ENCODE peak calls at places on chromosomes 11 and 22, in five cellular contexts. One of them, this sample, is unnamed.

GRCh38 chr22:31867386-31868153 is 76.8 kb upstream of the YWHAH start:
- DNase-seq in ovary: no peak
- DNase-seq in astrocyte of the spinal cord: no peak
- DNase-seq in CD4-positive, alpha-beta T cell: no peak
- DNase-seq in stomach: no peak
- DNase-seq in this sample: no peak

GRCh38 chr11:126104420-126104819 is 41.8 kb upstream of the CDON start:
- DNase-seq in stomach: no peak
- DNase-seq in ovary: no peak
- DNase-seq in astrocyte of the spinal cord: no peak
- DNase-seq in CD4-positive, alpha-beta T cell: no peak
- DNase-seq in this sample: no peak

GRCh38 chr11:130166457-130166784 is 6.8 kb downstream of the ST14 start:
- DNase-seq in astrocyte of the spinal cord: peak; percentile 94
- DNase-seq in stomach: peak; percentile 49
- DNase-seq in CD4-positive, alpha-beta T cell: no peak
- DNase-seq in ovary: no peak
- DNase-seq in this sample: no peak

GRCh38 chr11:69642913-69643632 is 2.1 kb downstream of the CCND1 start:
- DNase-seq in astrocyte of the spinal cord: peak; percentile 84
- DNase-seq in CD4-positive, alpha-beta T cell: peak; percentile 84
- DNase-seq in stomach: peak; percentile 85
- DNase-seq in ovary: peak; percentile 71
- DNase-seq in this sample: peak; percentile 94

GRCh38 chr22:40648386-40648785 is 11.9 kb upstream of the MRTFA start:
- DNase-seq in astrocyte of the spinal cord: no peak
- DNase-seq in CD4-positive, alpha-beta T cell: no peak
- DNase-seq in ovary: no peak
- DNase-seq in stomach: no peak
- DNase-seq in this sample: no peak

GRCh38 chr11:119318240-119319135 is 1.6 kb upstream of the MCAM start:
- DNase-seq in ovary: no peak
- DNase-seq in CD4-positive, alpha-beta T cell: no peak
- DNase-seq in astrocyte of the spinal cord: peak; percentile 61
- DNase-seq in stomach: no peak
- DNase-seq in this sample: peak; percentile 91

GRCh38 chr11:104191124-104191523 is 27.2 kb upstream of the PDGFD start:
- DNase-seq in stomach: no peak
- DNase-seq in CD4-positive, alpha-beta T cell: no peak
- DNase-seq in astrocyte of the spinal cord: peak; percentile 5
- DNase-seq in ovary: no peak
- DNase-seq in this sample: no peak

GRCh38 chr22:30295576-30295975 is 6.3 kb upstream of the CASTOR1 start:
- DNase-seq in CD4-positive, alpha-beta T cell: no peak
- DNase-seq in stomach: no peak
- DNase-seq in astrocyte of the spinal cord: no peak
- DNase-seq in ovary: no peak
- DNase-seq in this sample: no peak

GRCh38 chr22:35559354-35560005 is 18.8 kb downstream of the RASD2 start:
- DNase-seq in ovary: no peak
- DNase-seq in astrocyte of the spinal cord: no peak
- DNase-seq in CD4-positive, alpha-beta T cell: no peak
- DNase-seq in stomach: no peak
- DNase-seq in this sample: no peak

GRCh38 chr11:85590848-85591483 is 36.2 kb downstream of the DLG2 start:
- DNase-seq in stomach: no peak
- DNase-seq in ovary: no peak
- DNase-seq in CD4-positive, alpha-beta T cell: no peak
- DNase-seq in astrocyte of the spinal cord: peak; percentile 31
- DNase-seq in this sample: no peak

GRCh38 chr11:122524532-122524882 is 131.0 kb upstream of the UBASH3B start:
- DNase-seq in ovary: no peak
- DNase-seq in astrocyte of the spinal cord: peak; percentile 51
- DNase-seq in CD4-positive, alpha-beta T cell: no peak
- DNase-seq in stomach: no peak
- DNase-seq in this sample: no peak

GRCh38 chr22:48758905-48759875 is 1068.5 kb downstream of the BRD1 start:
- DNase-seq in CD4-positive, alpha-beta T cell: peak; percentile 25
- DNase-seq in ovary: peak; percentile 11
- DNase-seq in stomach: peak; percentile 9
- DNase-seq in astrocyte of the spinal cord: no peak
- DNase-seq in this sample: no peak

GRCh38 chr11:110431212-110432073 is 1.7 kb downstream of the FDX1 start:
- DNase-seq in astrocyte of the spinal cord: peak; percentile 38
- DNase-seq in stomach: no peak
- DNase-seq in CD4-positive, alpha-beta T cell: no peak
- DNase-seq in ovary: no peak
- DNase-seq in this sample: peak; percentile 39

GRCh38 chr11:34329876-34330275 is 27.9 kb downstream of the ABTB2 start:
- DNase-seq in stomach: no peak
- DNase-seq in astrocyte of the spinal cord: no peak
- DNase-seq in CD4-positive, alpha-beta T cell: no peak
- DNase-seq in ovary: no peak
- DNase-seq in this sample: no peak

GRCh38 chr11:119843760-119844330 is 114.8 kb upstream of the NECTIN1 start:
- DNase-seq in stomach: no peak
- DNase-seq in CD4-positive, alpha-beta T cell: no peak
- DNase-seq in ovary: no peak
- DNase-seq in astrocyte of the spinal cord: no peak
- DNase-seq in this sample: no peak

GRCh38 chr11:71064702-71065515 is 187.5 kb downstream of the SHANK2 start:
- DNase-seq in ovary: no peak
- DNase-seq in CD4-positive, alpha-beta T cell: no peak
- DNase-seq in stomach: no peak
- DNase-seq in astrocyte of the spinal cord: no peak
- DNase-seq in this sample: no peak

GRCh38 chr11:113778111-113778910 is 1.3 kb upstream of the CLDN25 start:
- DNase-seq in ovary: no peak
- DNase-seq in stomach: peak; percentile 51
- DNase-seq in astrocyte of the spinal cord: peak; percentile 30
- DNase-seq in CD4-positive, alpha-beta T cell: no peak
- DNase-seq in this sample: no peak

GRCh38 chr11:1281326-1281973 is 28.0 kb downstream of the TOLLIP start:
- DNase-seq in CD4-positive, alpha-beta T cell: no peak
- DNase-seq in stomach: no peak
- DNase-seq in astrocyte of the spinal cord: no peak
- DNase-seq in ovary: no peak
- DNase-seq in this sample: no peak

GRCh38 chr11:2864890-2865289 is 20.7 kb downstream of the CDKN1C start:
- DNase-seq in astrocyte of the spinal cord: no peak
- DNase-seq in stomach: no peak
- DNase-seq in CD4-positive, alpha-beta T cell: no peak
- DNase-seq in ovary: no peak
- DNase-seq in this sample: no peak

GRCh38 chr11:109728056-109728455 is 306.1 kb downstream of the C11orf87 start:
- DNase-seq in stomach: no peak
- DNase-seq in CD4-positive, alpha-beta T cell: no peak
- DNase-seq in astrocyte of the spinal cord: no peak
- DNase-seq in ovary: no peak
- DNase-seq in this sample: no peak

GRCh38 chr11:2357246-2357645 is 19.9 kb upstream of the CD81 start:
- DNase-seq in CD4-positive, alpha-beta T cell: no peak
- DNase-seq in astrocyte of the spinal cord: no peak
- DNase-seq in stomach: no peak
- DNase-seq in ovary: no peak
- DNase-seq in this sample: no peak

GRCh38 chr11:69931994-69932910 is 113.0 kb upstream of the FGF3 start:
- DNase-seq in CD4-positive, alpha-beta T cell: no peak
- DNase-seq in stomach: no peak
- DNase-seq in astrocyte of the spinal cord: no peak
- DNase-seq in ovary: no peak
- DNase-seq in this sample: no peak

GRCh38 chr22:23533328-23533762 is 46.7 kb downstream of the IGLL1 start:
- DNase-seq in ovary: peak; percentile 60
- DNase-seq in astrocyte of the spinal cord: no peak
- DNase-seq in CD4-positive, alpha-beta T cell: peak; percentile 41
- DNase-seq in stomach: no peak
- DNase-seq in this sample: no peak
- TF ChIP-seq CTCF in ovary: peak; percentile 30
- TF ChIP-seq CTCF in astrocyte of the spinal cord: peak; percentile 61
- TF ChIP-seq CTCF in CD4-positive, alpha-beta T cell: no peak
- TF ChIP-seq CTCF in stomach: no peak
- TF ChIP-seq CTCF in this sample: no peak

DNA sequence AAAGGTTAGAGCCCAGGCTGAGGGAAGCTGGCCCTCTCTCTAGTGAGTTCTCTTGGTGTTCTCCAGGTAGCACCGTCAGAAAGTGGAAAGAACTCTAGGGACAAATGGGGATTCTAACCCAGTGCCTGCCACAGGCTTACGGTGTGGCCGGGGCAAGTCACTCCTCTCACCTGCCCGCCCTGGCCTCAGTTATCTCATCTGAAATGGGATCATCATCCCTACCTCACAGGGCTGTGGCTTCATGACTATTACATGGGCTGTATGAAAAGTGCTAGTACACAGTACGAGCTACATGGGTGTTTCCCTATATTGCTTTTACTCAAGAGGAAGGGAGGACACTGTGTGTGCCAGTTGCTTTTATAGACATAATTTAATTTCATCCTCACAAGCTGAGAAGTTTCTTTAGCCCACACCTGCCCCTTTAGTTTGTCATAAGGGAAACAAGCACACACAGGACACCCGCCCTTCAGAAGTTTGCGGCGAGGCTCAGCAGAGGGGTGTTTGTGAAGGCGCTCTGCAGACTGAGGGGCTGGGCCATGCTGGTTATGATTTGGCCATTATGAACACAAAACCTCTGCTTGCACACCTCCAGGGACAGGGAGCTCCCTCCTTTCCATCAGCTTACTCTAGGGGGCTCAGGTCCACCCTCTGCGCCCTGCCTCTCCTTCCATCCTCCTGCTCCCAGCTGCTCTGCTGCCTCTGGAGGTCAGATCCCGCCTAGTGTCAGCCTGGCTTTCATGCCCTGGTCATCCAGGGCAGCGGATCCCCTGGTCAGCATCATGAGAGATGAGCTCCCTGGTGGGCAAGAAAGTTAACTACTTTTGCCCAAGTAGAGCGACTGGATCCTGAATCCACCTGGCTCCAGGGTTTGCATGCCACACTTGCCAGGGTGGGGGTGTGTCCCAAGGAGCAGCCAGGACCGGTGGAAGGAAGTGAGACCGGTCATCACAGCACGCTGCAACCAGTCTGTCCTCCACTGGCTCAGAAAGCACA is 1.2 kb downstream of the KLHL35 start:
- DNase-seq in CD4-positive, alpha-beta T cell: no peak
- DNase-seq in ovary: no peak
- DNase-seq in stomach: no peak
- DNase-seq in astrocyte of the spinal cord: no peak
- DNase-seq in this sample: no peak
- TF ChIP-seq CTCF in CD4-positive, alpha-beta T cell: no peak
- TF ChIP-seq CTCF in ovary: no peak
- TF ChIP-seq CTCF in stomach: no peak
- TF ChIP-seq CTCF in astrocyte of the spinal cord: no peak
- TF ChIP-seq CTCF in this sample: no peak

GRCh38 chr11:116881153-116881552 is 43.7 kb upstream of the APOA1 start:
- DNase-seq in astrocyte of the spinal cord: no peak
- DNase-seq in CD4-positive, alpha-beta T cell: no peak
- DNase-seq in ovary: no peak
- DNase-seq in stomach: no peak
- DNase-seq in this sample: no peak

GRCh38 chr11:116876656-116877055 is 39.2 kb upstream of the APOA1 start:
- DNase-seq in astrocyte of the spinal cord: no peak
- DNase-seq in ovary: no peak
- DNase-seq in stomach: no peak
- DNase-seq in CD4-positive, alpha-beta T cell: no peak
- DNase-seq in this sample: no peak

GRCh38 chr11:116875194-116875593 is 37.8 kb upstream of the APOA1 start:
- DNase-seq in ovary: no peak
- DNase-seq in stomach: no peak
- DNase-seq in astrocyte of the spinal cord: no peak
- DNase-seq in CD4-positive, alpha-beta T cell: no peak
- DNase-seq in this sample: no peak

GRCh38 chr11:116882386-116882785 is 45.0 kb upstream of the APOA1 start:
- DNase-seq in stomach: no peak
- DNase-seq in CD4-positive, alpha-beta T cell: no peak
- DNase-seq in ovary: no peak
- DNase-seq in astrocyte of the spinal cord: peak; percentile 83
- DNase-seq in this sample: no peak

GRCh38 chr11:116879789-116880402 is 42.5 kb upstream of the APOA1 start:
- DNase-seq in astrocyte of the spinal cord: peak; percentile 79
- DNase-seq in ovary: no peak
- DNase-seq in CD4-positive, alpha-beta T cell: no peak
- DNase-seq in stomach: no peak
- DNase-seq in this sample: peak; percentile 63
- TF ChIP-seq CTCF in astrocyte of the spinal cord: peak; percentile 79
- TF ChIP-seq CTCF in ovary: peak; percentile 55
- TF ChIP-seq CTCF in CD4-positive, alpha-beta T cell: peak; percentile 80
- TF ChIP-seq CTCF in stomach: no peak
- TF ChIP-seq CTCF in this sample: peak; percentile 60

GRCh38 chr11:65118097-65118837 is 766 bp upstream of the ZNHIT2 start:
- DNase-seq in CD4-positive, alpha-beta T cell: no peak
- DNase-seq in astrocyte of the spinal cord: no peak
- DNase-seq in ovary: no peak
- DNase-seq in stomach: no peak
- DNase-seq in this sample: no peak

GRCh38 chr11:65119670-65119995 is 2.1 kb upstream of the ZNHIT2 start:
- DNase-seq in CD4-positive, alpha-beta T cell: no peak
- DNase-seq in astrocyte of the spinal cord: no peak
- DNase-seq in ovary: no peak
- DNase-seq in stomach: no peak
- DNase-seq in this sample: no peak

GRCh38 chr11:65116370-65117205 is 913 bp downstream of the ZNHIT2 start:
- DNase-seq in astrocyte of the spinal cord: peak; percentile 21
- DNase-seq in ovary: no peak
- DNase-seq in CD4-positive, alpha-beta T cell: peak; percentile 64
- DNase-seq in stomach: peak; percentile 42
- DNase-seq in this sample: no peak

GRCh38 chr11:65115361-65116082 is 2.0 kb downstream of the ZNHIT2 start:
- DNase-seq in astrocyte of the spinal cord: no peak
- DNase-seq in stomach: no peak
- DNase-seq in ovary: no peak
- DNase-seq in CD4-positive, alpha-beta T cell: no peak
- DNase-seq in this sample: no peak

DNA sequence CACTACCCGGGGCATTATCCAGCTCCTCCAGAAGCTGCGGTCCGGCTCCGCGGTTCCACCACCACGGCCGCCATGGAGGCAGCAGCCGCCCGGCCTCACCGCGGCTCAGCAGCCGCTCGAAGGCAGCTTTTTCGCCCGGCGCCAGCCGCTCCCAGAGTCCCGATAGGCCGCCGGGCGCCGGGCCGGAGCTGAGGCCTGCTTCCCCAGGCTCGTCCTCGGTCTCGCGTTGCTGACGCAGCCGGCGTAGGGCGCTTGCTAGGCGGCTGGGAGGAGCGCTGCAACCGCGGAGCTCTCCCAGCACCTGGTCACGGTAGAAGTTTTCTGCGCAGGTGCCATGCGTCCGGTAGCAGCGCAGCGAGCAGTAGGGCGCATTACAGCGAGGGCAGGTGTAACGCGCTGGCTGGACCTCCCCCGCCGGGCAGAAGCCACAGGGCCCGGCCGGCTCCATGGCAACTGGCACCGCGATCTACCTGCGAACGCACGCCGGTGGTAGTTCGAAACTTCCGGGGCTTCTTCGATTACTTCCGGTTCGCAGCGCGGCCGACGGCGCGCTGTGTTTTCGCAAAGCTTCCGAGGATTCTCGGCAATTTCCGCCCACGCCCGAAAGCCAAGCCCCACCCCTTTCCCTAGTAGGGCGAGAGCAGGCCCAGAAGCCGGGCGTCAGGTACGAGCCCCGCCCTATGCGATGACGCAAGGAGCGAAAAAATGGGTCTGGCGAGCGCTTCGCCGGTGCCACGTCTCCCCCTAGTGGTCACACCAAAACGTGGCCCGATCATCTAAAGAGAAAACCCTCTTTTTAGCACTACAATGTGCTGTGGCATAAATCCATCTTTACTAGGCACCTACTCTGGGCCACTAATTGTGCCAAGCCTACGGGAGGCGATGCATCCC is at the start of gene ZNHIT2:
- DNase-seq in astrocyte of the spinal cord: peak; percentile 99
- DNase-seq in CD4-positive, alpha-beta T cell: peak; percentile 100
- DNase-seq in ovary: peak; percentile 100
- DNase-seq in stomach: peak; percentile 100
- DNase-seq in this sample: peak; percentile 95
- TF ChIP-seq CTCF in astrocyte of the spinal cord: peak; percentile 87
- TF ChIP-seq CTCF in CD4-positive, alpha-beta T cell: peak; percentile 88
- TF ChIP-seq CTCF in ovary: peak; percentile 99
- TF ChIP-seq CTCF in stomach: no peak
- TF ChIP-seq CTCF in this sample: peak; percentile 86

This sample was measured in GM20000.